ENCODE peak calls at places on chromosomes 16 and 17, in seven cellular contexts. One of them, this sample, is unnamed.

GRCh38 chr17:73508057-73508930 is 136.0 kb downstream of the SDK2 start:
- DNase-seq in neural progenitor cell: no peak
- DNase-seq in GM23338: no peak
- DNase-seq in HCT116: no peak
- DNase-seq in PC-3: no peak
- DNase-seq in MM.1S: no peak
- DNase-seq in hepatocyte: no peak
- DNase-seq in this sample: no peak

GRCh38 chr17:48055531-48056245 is 7.5 kb downstream of the NFE2L1 start:
- DNase-seq in neural progenitor cell: peak; percentile 33
- DNase-seq in GM23338: peak; percentile 97
- DNase-seq in HCT116: peak; percentile 73
- DNase-seq in PC-3: no peak
- DNase-seq in MM.1S: peak; percentile 29
- DNase-seq in hepatocyte: peak; percentile 48
- DNase-seq in this sample: peak; percentile 86

GRCh38 chr17:21119247-21119944 is 7.4 kb upstream of the DHRS7B start:
- DNase-seq in neural progenitor cell: peak; percentile 73
- DNase-seq in GM23338: peak; percentile 90
- DNase-seq in HCT116: peak; percentile 74
- DNase-seq in PC-3: peak; percentile 80
- DNase-seq in MM.1S: peak; percentile 73
- DNase-seq in hepatocyte: peak; percentile 72
- DNase-seq in this sample: peak; percentile 77

GRCh38 chr16:85514295-85514600 is 98.9 kb upstream of the GSE1 start:
- DNase-seq in neural progenitor cell: no peak
- DNase-seq in GM23338: no peak
- DNase-seq in HCT116: no peak
- DNase-seq in PC-3: peak; percentile 65
- DNase-seq in MM.1S: no peak
- DNase-seq in hepatocyte: no peak
- DNase-seq in this sample: no peak

GRCh38 chr17:6643460-6644125 is 2.7 kb downstream of the TXNDC17 start:
- DNase-seq in neural progenitor cell: no peak
- DNase-seq in GM23338: no peak
- DNase-seq in HCT116: no peak
- DNase-seq in PC-3: peak; percentile 72
- DNase-seq in MM.1S: no peak
- DNase-seq in hepatocyte: no peak
- DNase-seq in this sample: peak; percentile 93

GRCh38 chr17:15255713-15256454 is 9.2 kb downstream of the PMP22 start:
- DNase-seq in neural progenitor cell: no peak
- DNase-seq in GM23338: no peak
- DNase-seq in HCT116: no peak
- DNase-seq in PC-3: peak; percentile 34
- DNase-seq in MM.1S: no peak
- DNase-seq in hepatocyte: no peak
- DNase-seq in this sample: peak; percentile 85

GRCh38 chr17:7296189-7296861 is 1.9 kb upstream of the YBX2 start:
- DNase-seq in neural progenitor cell: peak; percentile 94
- DNase-seq in GM23338: peak; percentile 94
- DNase-seq in HCT116: peak; percentile 66
- DNase-seq in PC-3: peak; percentile 83
- DNase-seq in MM.1S: peak; percentile 71
- DNase-seq in hepatocyte: peak; percentile 93
- DNase-seq in this sample: peak; percentile 95

GRCh38 chr16:54128629-54129230 is 157.9 kb downstream of the IRX3 start:
- DNase-seq in neural progenitor cell: no peak
- DNase-seq in GM23338: no peak
- DNase-seq in HCT116: no peak
- DNase-seq in PC-3: no peak
- DNase-seq in MM.1S: no peak
- DNase-seq in hepatocyte: no peak
- DNase-seq in this sample: peak; percentile 2

GRCh38 chr16:53085539-53086450 is 31.0 kb downstream of the CHD9 start:
- DNase-seq in neural progenitor cell: no peak
- DNase-seq in GM23338: no peak
- DNase-seq in HCT116: no peak
- DNase-seq in PC-3: no peak
- DNase-seq in MM.1S: no peak
- DNase-seq in hepatocyte: peak; percentile 72
- DNase-seq in this sample: peak; percentile 61

GRCh38 chr17:49588726-49589555 is 13.3 kb downstream of the NXPH3 start:
- DNase-seq in neural progenitor cell: no peak
- DNase-seq in GM23338: no peak
- DNase-seq in HCT116: no peak
- DNase-seq in PC-3: peak; percentile 51
- DNase-seq in MM.1S: no peak
- DNase-seq in hepatocyte: no peak
- DNase-seq in this sample: peak; percentile 88

GRCh38 chr16:11307639-11308492 is 26.7 kb upstream of the PRM1 start:
- DNase-seq in neural progenitor cell: no peak
- DNase-seq in GM23338: no peak
- DNase-seq in HCT116: no peak
- DNase-seq in PC-3: no peak
- DNase-seq in MM.1S: no peak
- DNase-seq in hepatocyte: peak; percentile 44
- DNase-seq in this sample: no peak

GRCh38 chr17:72405662-72406230 is 284.9 kb downstream of the SOX9 start:
- DNase-seq in neural progenitor cell: no peak
- DNase-seq in GM23338: no peak
- DNase-seq in HCT116: no peak
- DNase-seq in PC-3: no peak
- DNase-seq in MM.1S: no peak
- DNase-seq in hepatocyte: no peak
- DNase-seq in this sample: no peak

GRCh38 chr17:15963670-15964110 is 18.8 kb downstream of the ADORA2B start:
- DNase-seq in neural progenitor cell: no peak
- DNase-seq in GM23338: no peak
- DNase-seq in HCT116: peak; percentile 96
- DNase-seq in PC-3: peak; percentile 98
- DNase-seq in MM.1S: no peak
- DNase-seq in hepatocyte: no peak
- DNase-seq in this sample: peak; percentile 29

GRCh38 chr16:54240180-54241125 is 46.1 kb downstream of the IRX3 start:
- DNase-seq in neural progenitor cell: no peak
- DNase-seq in GM23338: no peak
- DNase-seq in HCT116: no peak
- DNase-seq in PC-3: no peak
- DNase-seq in MM.1S: no peak
- DNase-seq in hepatocyte: no peak
- DNase-seq in this sample: peak; percentile 16

GRCh38 chr16:49634235-49635008 is 221.5 kb downstream of the ZNF423 start:
- DNase-seq in neural progenitor cell: no peak
- DNase-seq in GM23338: no peak
- DNase-seq in HCT116: no peak
- DNase-seq in PC-3: no peak
- DNase-seq in MM.1S: no peak
- DNase-seq in hepatocyte: no peak
- DNase-seq in this sample: no peak

GRCh38 chr17:72588961-72589360 is 468.1 kb downstream of the SOX9 start:
- DNase-seq in neural progenitor cell: no peak
- DNase-seq in GM23338: no peak
- DNase-seq in HCT116: peak; percentile 87
- DNase-seq in PC-3: peak; percentile 98
- DNase-seq in MM.1S: peak; percentile 75
- DNase-seq in hepatocyte: peak; percentile 86
- DNase-seq in this sample: no peak

GRCh38 chr17:51085150-51085805 is 35.4 kb downstream of the SPAG9 start:
- DNase-seq in neural progenitor cell: no peak
- DNase-seq in GM23338: no peak
- DNase-seq in HCT116: no peak
- DNase-seq in PC-3: peak; percentile 90
- DNase-seq in MM.1S: no peak
- DNase-seq in hepatocyte: no peak
- DNase-seq in this sample: peak; percentile 43

GRCh38 chr16:58299757-58300349 is 5.0 kb upstream of the PRSS54 start:
- DNase-seq in neural progenitor cell: peak; percentile 71
- DNase-seq in GM23338: peak; percentile 80
- DNase-seq in HCT116: peak; percentile 13
- DNase-seq in PC-3: peak; percentile 52
- DNase-seq in MM.1S: peak; percentile 59
- DNase-seq in hepatocyte: peak; percentile 24
- DNase-seq in this sample: peak; percentile 23

GRCh38 chr17:19718613-19719364 is 2.4 kb upstream of the SLC47A2 start:
- DNase-seq in neural progenitor cell: no peak
- DNase-seq in GM23338: peak; percentile 78
- DNase-seq in HCT116: no peak
- DNase-seq in PC-3: peak; percentile 53
- DNase-seq in MM.1S: peak; percentile 60
- DNase-seq in hepatocyte: no peak
- DNase-seq in this sample: no peak

GRCh38 chr17:63702223-63702577 is 2.3 kb upstream of the LIMD2 start:
- DNase-seq in neural progenitor cell: no peak
- DNase-seq in GM23338: no peak
- DNase-seq in HCT116: no peak
- DNase-seq in PC-3: no peak
- DNase-seq in MM.1S: no peak
- DNase-seq in hepatocyte: no peak
- DNase-seq in this sample: no peak

DNA sequence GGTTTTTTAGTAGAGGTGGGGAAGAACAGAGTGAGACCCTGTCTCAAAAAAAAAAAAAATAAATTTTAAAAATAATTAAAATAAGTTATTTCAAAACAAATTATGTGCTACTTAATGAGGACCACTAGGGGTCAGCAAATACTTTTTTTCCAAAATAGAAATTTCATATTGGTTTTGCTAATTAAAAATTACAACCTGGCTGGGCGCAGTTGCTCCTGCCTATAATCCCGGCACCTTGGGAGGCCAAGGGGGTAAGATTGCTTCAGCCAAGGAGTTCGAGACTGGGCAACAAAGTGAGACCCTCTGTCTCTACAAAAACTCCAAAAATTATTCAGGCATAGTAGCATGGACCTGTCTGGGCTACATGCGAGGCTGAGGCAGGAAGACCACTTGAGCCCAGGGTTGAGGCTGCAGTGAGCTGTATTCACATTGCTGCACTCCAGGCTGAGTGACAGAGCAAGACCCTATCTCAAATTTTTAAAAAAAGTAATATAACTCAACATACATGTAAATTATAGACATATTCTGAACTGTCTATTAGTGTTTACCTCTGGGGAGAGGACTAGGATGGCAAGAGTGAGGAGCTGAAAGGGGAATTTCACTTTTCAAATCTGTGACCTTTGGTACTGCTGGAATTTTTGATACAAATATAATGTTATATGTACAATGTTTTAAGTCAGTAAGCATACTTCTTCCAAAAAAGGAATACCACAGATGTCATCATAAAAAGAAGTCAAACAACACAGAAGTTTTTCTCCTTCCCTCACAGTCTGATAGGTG is 8.1 kb downstream of the MEIOB start:
- DNase-seq in neural progenitor cell: peak; percentile 38
- DNase-seq in GM23338: peak; percentile 49
- DNase-seq in HCT116: peak; percentile 40
- DNase-seq in PC-3: peak; percentile 43
- DNase-seq in MM.1S: peak; percentile 55
- DNase-seq in hepatocyte: peak; percentile 50
- DNase-seq in this sample: peak; percentile 46
- TF ChIP-seq EZH2phosphoT487 in neural progenitor cell: no peak
- TF ChIP-seq EZH2phosphoT487 in GM23338: no peak
- TF ChIP-seq EZH2phosphoT487 in HCT116: no peak
- TF ChIP-seq EZH2phosphoT487 in PC-3: no peak
- TF ChIP-seq EZH2phosphoT487 in MM.1S: no peak
- TF ChIP-seq EZH2phosphoT487 in hepatocyte: no peak
- TF ChIP-seq EZH2phosphoT487 in this sample: no peak

DNA sequence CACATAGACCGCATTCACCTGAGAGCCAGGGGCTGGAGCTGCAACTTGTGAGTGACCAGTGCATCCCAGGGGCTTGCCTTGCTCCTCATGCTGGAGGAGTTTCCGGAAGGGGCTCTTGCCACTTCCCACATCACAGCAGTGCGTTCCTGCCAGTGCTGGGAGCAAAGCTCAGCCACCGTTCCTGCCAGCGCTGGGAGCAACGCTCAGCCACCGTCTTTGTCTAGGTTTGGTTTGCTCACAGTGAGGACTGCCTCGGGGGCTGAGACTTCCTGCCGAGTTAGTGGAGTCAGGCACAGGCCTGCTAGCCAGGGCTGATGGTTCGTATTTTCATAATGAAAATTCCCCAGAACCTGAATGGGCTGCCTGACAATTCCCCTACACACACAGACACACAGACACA is 5.4 kb upstream of the CHRNE start:
- DNase-seq in neural progenitor cell: peak; percentile 46
- DNase-seq in GM23338: peak; percentile 54
- DNase-seq in HCT116: no peak
- DNase-seq in PC-3: no peak
- DNase-seq in MM.1S: no peak
- DNase-seq in hepatocyte: no peak
- DNase-seq in this sample: peak; percentile 32
- H3K4me2 ChIP-seq in neural progenitor cell: no peak overlapping the region
- H3K4me2 ChIP-seq in GM23338: peak overlapping the region; percentile 61
- H3K4me2 ChIP-seq in HCT116: no peak overlapping the region
- H3K4me2 ChIP-seq in PC-3: no peak overlapping the region
- H3K4me2 ChIP-seq in MM.1S: no peak overlapping the region
- H3K4me2 ChIP-seq in hepatocyte: no peak overlapping the region
- H3K4me2 ChIP-seq in this sample: no peak overlapping the region

GRCh38 chr17:79609175-79609589 is 1.7 kb downstream of the RBFOX3 start:
- DNase-seq in neural progenitor cell: peak; percentile 28
- DNase-seq in GM23338: peak; percentile 52
- DNase-seq in HCT116: no peak
- DNase-seq in PC-3: no peak
- DNase-seq in MM.1S: no peak
- DNase-seq in hepatocyte: no peak
- DNase-seq in this sample: no peak
- TF ChIP-seq EZH2 in neural progenitor cell: peak; percentile 85
- TF ChIP-seq EZH2 in GM23338: peak; percentile 88
- TF ChIP-seq EZH2 in HCT116: no peak
- TF ChIP-seq EZH2 in PC-3: peak; percentile 95
- TF ChIP-seq EZH2 in MM.1S: peak; percentile 71
- TF ChIP-seq EZH2 in hepatocyte: peak; percentile 86
- TF ChIP-seq EZH2 in this sample: peak; percentile 87

DNA sequence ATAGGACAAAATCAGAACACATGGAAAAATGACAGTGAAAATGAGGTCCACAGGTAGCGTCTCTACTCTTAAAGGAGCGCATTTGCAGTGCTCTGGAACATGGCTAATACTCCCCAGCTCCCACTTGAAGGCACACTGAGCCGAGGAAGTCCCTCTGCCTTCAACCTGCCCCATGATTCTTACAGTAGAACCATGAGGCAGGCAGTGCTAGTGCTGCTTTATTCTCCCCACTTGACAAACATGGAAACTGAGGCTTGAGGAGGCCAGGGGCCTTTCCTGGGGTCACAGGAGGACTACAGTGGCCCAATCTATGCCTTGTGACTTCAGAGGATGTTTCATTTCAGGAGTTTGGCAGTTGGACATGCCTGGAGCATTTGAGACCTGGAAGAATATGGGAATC is 244.1 kb upstream of the MAF start:
- DNase-seq in neural progenitor cell: no peak
- DNase-seq in GM23338: no peak
- DNase-seq in HCT116: no peak
- DNase-seq in PC-3: no peak
- DNase-seq in MM.1S: no peak
- DNase-seq in hepatocyte: no peak
- DNase-seq in this sample: no peak
- TF ChIP-seq EZH2phosphoT487 in neural progenitor cell: no peak
- TF ChIP-seq EZH2phosphoT487 in GM23338: no peak
- TF ChIP-seq EZH2phosphoT487 in HCT116: no peak
- TF ChIP-seq EZH2phosphoT487 in PC-3: no peak
- TF ChIP-seq EZH2phosphoT487 in MM.1S: no peak
- TF ChIP-seq EZH2phosphoT487 in hepatocyte: no peak
- TF ChIP-seq EZH2phosphoT487 in this sample: no peak

This sample was measured in GM23248.